ENCODE peak calls at places on chromosomes 2 and 18, in six cellular contexts. T is psoas muscle, Y is nephron progenitor cell, E is astrocyte, Z is cardiac muscle cell, B is body of pancreas. A is an unnamed sample.
A peak's percentile ranks its signal among the peaks of the same experiment; 100 is the strongest.

GRCh38 chr18:4157339-4157738 is 297.8 kb downstream of the DLGAP1 start:
- DNase-seq in T (no peak), Y (no peak), E (no peak), Z (no peak), B (no peak), A (no peak)

GRCh38 chr2:231002641-231003040 is 6.7 kb downstream of the SPATA3 start:
- DNase-seq in T (no peak), Y (no peak), E (no peak), Z (no peak), B (no peak), A (no peak)

GRCh38 chr18:28013064-28013463 is 163.9 kb downstream of the CDH2 start:
- DNase-seq in T (no peak), Y (no peak), E (no peak), Z (peak; percentile 40), B (no peak), A (no peak)

GRCh38 chr2:50529600-50530218 is 502.2 kb downstream of the NRXN1 start:
- DNase-seq in T (no peak), Y (no peak), E (peak; percentile 37), Z (peak; percentile 62), B (peak; percentile 4), A (peak; percentile 38)

GRCh38 chr2:10062931-10063365 is 17.3 kb downstream of the CYS1 start:
- DNase-seq in T (no peak), Y (no peak), E (no peak), Z (no peak), B (no peak), A (no peak)

GRCh38 chr18:477565-477964 is 22.9 kb downstream of the COLEC12 start:
- DNase-seq in T (no peak), Y (no peak), E (no peak), Z (no peak), B (peak; percentile 72), A (peak; percentile 30)

GRCh38 chr2:217186565-217187218 is 326.8 kb upstream of the TNP1 start:
- DNase-seq in T (peak; percentile 50), Y (no peak), E (no peak), Z (no peak), B (peak; percentile 44), A (no peak)

GRCh38 chr2:72953976-72954375 is 36.7 kb downstream of the EMX1 start:
- DNase-seq in T (no peak), Y (no peak), E (no peak), Z (no peak), B (no peak), A (no peak)

GRCh38 chr2:239044336-239044735 is 196.5 kb downstream of the TWIST2 start:
- DNase-seq in T (no peak), Y (no peak), E (no peak), Z (no peak), B (no peak), A (no peak)

GRCh38 chr2:28583899-28584553 is 88.2 kb downstream of the PLB1 start:
- DNase-seq in T (peak; percentile 92), Y (peak; percentile 20), E (peak; percentile 93), Z (peak; percentile 89), B (peak; percentile 75), A (peak; percentile 98)

GRCh38 chr2:233795735-233796171 is 17.6 kb downstream of the MROH2A start:
- DNase-seq in T (no peak), Y (no peak), E (no peak), Z (no peak), B (no peak), A (no peak)

GRCh38 chr2:104976603-104977120 is 61.2 kb upstream of the MRPS9 start:
- DNase-seq in T (no peak), Y (no peak), E (no peak), Z (no peak), B (no peak), A (no peak)

GRCh38 chr2:158207354-158207753 is 105.7 kb downstream of the UPP2 start:
- DNase-seq in T (no peak), Y (no peak), E (no peak), Z (no peak), B (no peak), A (no peak)

GRCh38 chr18:32072321-32072720 is 19.4 kb upstream of the RNF138 start:
- DNase-seq in T (no peak), Y (no peak), E (no peak), Z (peak; percentile 13), B (no peak), A (peak; percentile 13)

GRCh38 chr18:45662468-45662867 is 47.2 kb downstream of the SLC14A2 start:
- DNase-seq in T (no peak), Y (no peak), E (peak; percentile 56), Z (peak; percentile 22), B (no peak), A (no peak)

GRCh38 chr2:8528863-8529262 is 153.0 kb upstream of the ID2 start:
- DNase-seq in T (no peak), Y (no peak), E (no peak), Z (no peak), B (no peak), A (no peak)

GRCh38 chr2:156189143-156189542 is 143.4 kb downstream of the NR4A2 start:
- DNase-seq in T (no peak), Y (no peak), E (no peak), Z (no peak), B (no peak), A (no peak)

GRCh38 chr18:45588284-45588683 is 27.0 kb upstream of the SLC14A2 start:
- DNase-seq in T (no peak), Y (no peak), E (peak; percentile 50), Z (peak; percentile 36), B (peak; percentile 10), A (no peak)

GRCh38 chr2:175806570-175806969 is 195.5 kb downstream of the LNPK start:
- DNase-seq in T (no peak), Y (no peak), E (no peak), Z (no peak), B (no peak), A (no peak)

DNA sequence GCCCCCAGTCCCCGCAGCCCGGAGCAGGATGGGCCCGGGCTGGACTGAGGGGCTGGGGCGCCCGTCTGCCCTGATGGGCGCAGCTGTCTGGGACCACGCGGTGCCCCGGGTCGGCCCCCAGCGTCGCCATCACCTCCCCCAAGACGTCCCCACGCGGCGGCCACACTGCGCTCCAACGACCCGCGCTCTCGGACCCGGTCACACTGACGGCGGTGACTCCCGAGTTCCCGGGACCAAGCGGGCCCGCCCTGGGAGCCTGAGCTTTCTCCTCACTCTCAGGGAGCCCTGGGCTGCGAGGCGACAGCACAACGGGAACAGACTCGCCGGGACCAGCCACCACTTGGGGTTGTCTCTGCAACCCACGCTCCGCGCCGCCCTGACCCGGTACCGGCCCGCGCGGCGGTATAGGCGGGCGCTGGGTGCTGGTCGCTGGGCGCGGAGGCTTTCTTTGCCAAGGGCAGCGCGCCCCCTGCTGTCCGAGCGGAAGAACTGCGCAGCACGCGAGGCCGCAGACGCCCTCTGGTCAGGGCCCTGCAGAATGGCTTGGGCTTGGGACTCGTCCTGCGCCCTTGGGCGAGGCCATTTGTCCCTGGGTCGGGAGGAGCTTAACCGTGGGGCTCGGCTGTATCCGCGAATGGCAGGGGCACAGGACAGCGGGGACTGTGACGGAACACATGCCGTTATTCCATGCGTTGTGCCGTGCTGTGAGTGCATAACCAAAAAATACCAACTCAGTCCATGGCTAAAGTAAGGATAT is 54.8 kb upstream of the ANKRD62 start:
- DNase-seq in T (peak; percentile 91), Y (peak; percentile 89), E (peak; percentile 40), Z (peak; percentile 86), B (peak; percentile 85), A (peak; percentile 63)
- TF ChIP-seq CTCF in T (peak; percentile 99), Y (peak; percentile 98), E (peak; percentile 51), Z (peak; percentile 94), B (peak; percentile 99), A (peak; percentile 95)

DNA sequence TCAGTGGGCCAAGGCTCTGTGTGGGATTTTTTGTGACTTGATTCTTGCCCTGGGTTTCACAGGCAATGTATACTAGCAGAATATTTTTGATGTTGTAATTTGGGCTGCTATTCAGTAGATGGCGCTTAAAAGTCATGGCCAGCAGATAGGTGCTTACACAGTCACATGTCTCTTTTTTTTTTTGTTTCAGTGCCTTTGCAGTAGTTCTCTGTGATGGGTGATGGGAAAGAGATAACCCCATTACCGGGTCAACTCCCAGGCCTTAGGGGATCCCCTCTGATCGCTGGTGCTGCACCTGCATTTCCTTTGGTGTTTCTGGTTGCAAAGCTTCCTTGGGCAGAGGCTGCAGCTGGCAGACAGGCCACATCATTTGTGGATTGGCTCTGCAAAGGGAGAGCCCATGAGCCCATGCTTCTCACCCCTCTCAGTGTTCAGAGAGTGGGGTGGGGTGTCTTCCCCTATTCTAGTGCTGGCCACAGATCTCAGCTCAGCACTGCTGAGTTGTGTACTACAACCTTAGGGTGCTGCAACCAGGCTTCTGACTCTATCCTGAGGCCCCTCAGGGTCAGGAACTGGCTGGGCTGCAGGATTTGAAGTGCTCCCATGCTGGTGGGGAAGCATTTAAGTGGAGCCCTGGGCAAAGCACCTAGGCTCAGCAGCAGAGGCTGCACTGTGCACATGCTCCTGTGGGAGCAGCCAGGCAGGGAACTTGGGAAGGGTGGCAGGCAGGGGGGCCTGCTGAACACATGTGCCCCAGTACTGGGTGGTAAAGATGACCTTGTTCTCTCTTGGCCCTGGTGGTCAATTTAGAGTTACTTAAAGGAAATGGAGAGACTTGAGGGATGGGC is 219.8 kb upstream of the SPHKAP start:
- DNase-seq in T (no peak), Y (no peak), E (no peak), Z (no peak), B (no peak), A (no peak)
- TF ChIP-seq CTCF in T (no peak), Y (no peak), E (no peak), Z (no peak), B (no peak), A (no peak)

GRCh38 chr2:113136828-113137775 is 9.7 kb downstream of the IL1RN start:
- DNase-seq in T (no peak), Y (peak; percentile 52), E (no peak), Z (peak; percentile 57), B (peak; percentile 60), A (peak; percentile 51)
- TF ChIP-seq CTCF in T (peak; percentile 35), Y (peak; percentile 69), E (peak; percentile 75), Z (peak; percentile 70), B (peak; percentile 72), A (peak; percentile 65)

GRCh38 chr2:213150315-213150951 is 979 bp downstream of the IKZF2 start:
- DNase-seq in T (peak; percentile 35), Y (peak; percentile 42), E (peak; percentile 18), Z (peak; percentile 30), B (peak; percentile 8), A (peak; percentile 35)

GRCh38 chr2:213149949-213150314 is 1.5 kb downstream of the IKZF2 start:
- DNase-seq in T (no peak), Y (no peak), E (no peak), Z (no peak), B (no peak), A (no peak)

GRCh38 chr2:213147550-213147949 is 3.9 kb downstream of the IKZF2 start:
- DNase-seq in T (no peak), Y (no peak), E (no peak), Z (no peak), B (no peak), A (no peak)

GRCh38 chr2:213149332-213149875 is 2.0 kb downstream of the IKZF2 start:
- DNase-seq in T (no peak), Y (no peak), E (peak; percentile 33), Z (peak; percentile 27), B (no peak), A (no peak)

DNA sequence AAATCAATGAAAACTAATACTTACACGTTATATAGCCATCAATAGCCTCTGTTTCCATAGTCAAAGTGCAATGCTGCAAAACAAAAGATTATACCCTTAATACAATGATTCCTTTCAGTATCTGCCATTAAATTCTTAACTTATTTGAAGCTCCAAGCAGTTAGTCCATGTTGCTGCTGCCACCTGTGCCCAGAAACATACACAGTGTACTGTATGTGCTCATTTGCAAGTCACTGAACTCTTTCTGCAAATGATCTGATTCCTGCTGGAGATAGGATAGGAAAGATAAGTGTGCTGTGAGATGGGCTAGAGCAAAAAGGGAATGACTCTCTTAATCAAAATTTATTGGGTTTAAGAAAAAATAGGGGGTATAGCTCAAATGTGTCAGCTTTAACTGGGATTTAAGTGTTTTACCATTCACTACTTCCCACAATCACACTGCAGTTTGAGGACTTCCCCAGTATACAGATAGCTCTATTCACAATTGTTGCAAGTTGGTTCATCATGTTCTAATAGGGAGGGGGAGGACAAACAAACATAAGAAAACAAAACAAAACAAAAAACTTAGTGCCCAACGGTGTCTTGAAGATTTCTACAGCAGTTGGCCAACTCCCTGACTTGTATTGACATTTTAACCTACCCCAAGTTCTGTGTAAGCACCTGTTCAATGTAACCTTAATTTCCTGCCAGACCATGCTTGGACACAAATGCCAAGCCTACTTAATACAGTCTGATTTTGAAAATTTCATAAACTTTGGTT is 2.7 kb downstream of the IKZF2 start:
- DNase-seq in T (no peak), Y (no peak), E (no peak), Z (no peak), B (no peak), A (no peak)
- TF ChIP-seq CTCF in T (no peak), Y (no peak), E (no peak), Z (no peak), B (no peak), A (no peak)